ENCODE peak calls at places on chromosome 7, in four cellular contexts. N is A549, P is HepG2, W is K562. D is an unnamed sample.

GRCh38 chr7:157389951-157390730 is 53.3 kb downstream of the DNAJB6 start:
- DNase-seq in W (no peak), N (no peak), P (no peak), D (no peak)

GRCh38 chr7:85025312-85025756 is 161.5 kb downstream of the SEMA3D start:
- DNase-seq in N (no peak), W (no peak), P (no peak), D (no peak)

GRCh38 chr7:132756482-132756990 is 180.3 kb upstream of the PLXNA4 start:
- DNase-seq in N (no peak), P (no peak), W (no peak), D (no peak)

GRCh38 chr7:141695803-141696289 is 6.1 kb downstream of the DENND11 start:
- DNase-seq in N (no peak), W (no peak), P (peak), D (no peak)

GRCh38 chr7:82810558-82811259 is 352.0 kb downstream of the PCLO start:
- DNase-seq in W (peak), N (peak), P (peak), D (no peak)

GRCh38 chr7:73872056-73872908 is 11.3 kb downstream of the TMEM270 start:
- DNase-seq in N (no peak), P (no peak), W (no peak), D (no peak)

GRCh38 chr7:28700790-28701203 is 257.3 kb downstream of the TRIL start:
- DNase-seq in N (no peak), P (no peak), W (no peak), D (no peak)

GRCh38 chr7:29457141-29457561 is 106.5 kb upstream of the PRR15 start:
- DNase-seq in P (no peak), N (no peak), W (no peak), D (no peak)

DNA sequence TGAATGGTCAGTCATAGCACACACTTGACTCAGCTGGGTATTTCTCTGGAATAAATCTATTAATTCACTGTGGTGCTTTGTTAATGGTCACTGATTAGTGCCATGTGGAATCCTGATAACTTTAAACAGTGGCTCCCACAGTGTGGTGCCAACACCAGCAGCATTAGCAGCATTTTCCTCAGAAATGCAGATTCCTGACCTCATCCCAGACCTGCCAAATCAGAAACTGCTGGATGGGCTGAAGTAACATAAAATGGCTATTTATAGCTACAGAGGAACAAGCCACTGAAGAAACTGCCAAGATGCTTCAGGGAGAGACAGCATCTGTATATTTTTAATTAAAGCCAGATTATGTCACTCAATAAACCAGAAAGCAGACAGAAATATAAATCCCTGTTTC is 178.6 kb downstream of the AMPH start:
- DNase-seq in P (no peak), W (no peak), N (no peak), D (no peak)
- TF ChIP-seq ESRRA in P (no peak), W (no peak), N (no peak), D (no peak)

GRCh38 chr7:130180571-130180971 is 24.6 kb downstream of the TMEM209 start:
- DNase-seq in P (no peak), W (no peak), N (no peak), D (no peak)
- TF ChIP-seq RAD21 in P (no peak), W (no peak), N (no peak), D (no peak)

DNA sequence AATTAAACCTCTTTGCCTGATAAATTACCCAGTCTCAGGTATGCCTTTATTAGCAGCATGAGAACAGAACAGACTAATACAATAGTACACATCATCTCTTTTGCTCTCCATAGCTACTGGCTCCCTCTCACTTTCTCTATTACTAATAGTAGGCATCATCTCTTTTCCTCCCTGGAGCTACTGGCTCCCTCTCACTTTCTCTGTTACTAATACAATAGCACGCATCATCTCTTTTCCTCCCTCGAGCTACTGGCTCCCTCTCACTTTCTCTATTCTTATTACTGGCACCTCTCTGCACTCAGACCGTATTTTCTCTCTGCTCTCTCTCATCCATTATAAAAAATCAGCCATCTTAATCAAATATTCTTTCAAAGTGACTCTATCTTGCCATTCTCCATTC is 37.1 kb downstream of the SLC25A13 start:
- DNase-seq in P (no peak), W (no peak), N (no peak), D (no peak)
- TF ChIP-seq ESRRA in P (no peak), W (no peak), N (no peak), D (no peak)

DNA sequence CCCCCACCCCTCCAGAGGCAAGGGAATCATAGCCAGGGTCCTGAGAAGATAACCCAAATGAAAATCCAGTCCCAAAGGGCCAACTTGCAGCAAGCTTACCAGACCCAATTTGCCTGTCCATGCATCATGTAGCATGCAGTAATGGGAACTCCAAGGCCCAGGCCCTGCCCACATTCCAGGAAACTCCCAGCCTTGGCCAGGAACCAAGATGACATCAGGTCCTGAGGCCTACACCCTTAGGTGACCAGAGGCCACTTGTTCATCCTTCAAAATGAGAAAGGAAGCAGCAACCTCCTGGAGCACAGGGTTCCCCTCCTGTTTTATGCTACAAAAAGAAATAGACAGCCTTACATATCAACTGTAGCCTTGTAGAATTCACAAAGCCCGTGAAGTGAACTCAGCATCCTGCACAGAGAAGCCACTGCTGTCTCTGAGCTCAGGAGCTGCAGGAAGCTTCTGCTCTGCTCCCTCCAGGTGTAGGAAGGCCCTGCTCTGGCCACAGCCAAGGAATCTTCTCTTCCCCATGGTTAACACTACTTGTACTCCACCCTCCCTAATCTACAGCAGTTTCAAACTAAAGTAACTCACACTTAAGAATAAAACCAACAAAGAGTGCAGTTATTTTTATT is 30.3 kb upstream of the GRB10 start:
- DNase-seq in N (peak), P (peak), W (peak), D (no peak)
- TF ChIP-seq RAD21 in N (no peak), P (no peak), W (no peak), D (no peak)

GRCh38 chr7:116784647-116785046 is 77.7 kb upstream of the CAPZA2 start:
- DNase-seq in N (no peak), W (no peak), P (no peak), D (no peak)

GRCh38 chr7:116781584-116781983 is 80.8 kb upstream of the CAPZA2 start:
- DNase-seq in N (no peak), P (no peak), W (no peak), D (no peak)

GRCh38 chr7:116782177-116782711 is 80.1 kb upstream of the CAPZA2 start:
- DNase-seq in W (no peak), N (no peak), P (no peak), D (no peak)

GRCh38 chr7:116785851-116786250 is 76.5 kb upstream of the CAPZA2 start:
- DNase-seq in W (no peak), P (no peak), N (no peak), D (no peak)

GRCh38 chr7:116783666-116784318 is 78.6 kb upstream of the CAPZA2 start:
- DNase-seq in N (no peak), W (no peak), P (no peak), D (no peak)
- TF ChIP-seq ESRRA in N (no peak), W (no peak), P (no peak), D (no peak)